ENCODE peak calls at places on chromosomes 2 and 18, in eight cellular contexts. One of them, this sample, is unnamed.

GRCh38 chr2:240250985-240251847 is 110.8 kb upstream of the OTOS start:
- DNase-seq in H1: no peak
- DNase-seq in GM23338: peak; percentile 22
- DNase-seq in K562: peak; percentile 87
- DNase-seq in GM12878: no peak
- DNase-seq in endothelial cell of umbilical vein: peak; percentile 51
- DNase-seq in HepG2: peak; percentile 94
- DNase-seq in HCT116: peak; percentile 77
- DNase-seq in this sample: no peak

GRCh38 chr2:88590998-88591613 is 36.2 kb downstream of the EIF2AK3 start:
- DNase-seq in H1: no peak
- DNase-seq in K562: peak; percentile 56
- DNase-seq in GM12878: peak; percentile 45
- DNase-seq in HCT116: peak; percentile 41
- DNase-seq in GM23338: peak; percentile 84
- DNase-seq in HepG2: peak; percentile 65
- DNase-seq in endothelial cell of umbilical vein: peak; percentile 77
- DNase-seq in this sample: no peak

GRCh38 chr2:48479923-48480322 is 50.0 kb upstream of the STON1 start:
- DNase-seq in H1: no peak
- DNase-seq in endothelial cell of umbilical vein: peak; percentile 11
- DNase-seq in GM23338: no peak
- DNase-seq in HepG2: no peak
- DNase-seq in K562: no peak
- DNase-seq in HCT116: no peak
- DNase-seq in GM12878: no peak
- DNase-seq in this sample: no peak

GRCh38 chr18:3212636-3213035 is 7.1 kb downstream of the MYOM1 start:
- DNase-seq in H1: no peak
- DNase-seq in GM12878: no peak
- DNase-seq in HepG2: no peak
- DNase-seq in K562: no peak
- DNase-seq in GM23338: no peak
- DNase-seq in HCT116: no peak
- DNase-seq in endothelial cell of umbilical vein: no peak
- DNase-seq in this sample: no peak

GRCh38 chr2:64932327-64933216 is 56.6 kb upstream of the SLC1A4 start:
- DNase-seq in K562: no peak
- DNase-seq in HepG2: no peak
- DNase-seq in HCT116: no peak
- DNase-seq in endothelial cell of umbilical vein: no peak
- DNase-seq in GM23338: no peak
- DNase-seq in H1: no peak
- DNase-seq in GM12878: peak; percentile 98
- DNase-seq in this sample: no peak

GRCh38 chr2:141392517-141393213 is 738.2 kb downstream of the LRP1B start:
- DNase-seq in GM23338: no peak
- DNase-seq in GM12878: no peak
- DNase-seq in HepG2: peak; percentile 42
- DNase-seq in K562: no peak
- DNase-seq in H1: no peak
- DNase-seq in HCT116: no peak
- DNase-seq in endothelial cell of umbilical vein: peak; percentile 62
- DNase-seq in this sample: no peak

GRCh38 chr2:5691659-5692529 is at the start of gene SOX11:
- DNase-seq in K562: no peak
- DNase-seq in endothelial cell of umbilical vein: no peak
- DNase-seq in HCT116: no peak
- DNase-seq in GM12878: no peak
- DNase-seq in GM23338: peak; percentile 97
- DNase-seq in H1: peak; percentile 74
- DNase-seq in HepG2: no peak
- DNase-seq in this sample: peak; percentile 74

GRCh38 chr18:45920367-45920766 is 46.8 kb downstream of the EPG5 start:
- DNase-seq in GM12878: no peak
- DNase-seq in H1: no peak
- DNase-seq in K562: no peak
- DNase-seq in HepG2: no peak
- DNase-seq in GM23338: no peak
- DNase-seq in HCT116: no peak
- DNase-seq in endothelial cell of umbilical vein: peak; percentile 72
- DNase-seq in this sample: no peak

GRCh38 chr2:60861736-60862135 is 19.6 kb upstream of the REL start:
- DNase-seq in GM12878: no peak
- DNase-seq in GM23338: no peak
- DNase-seq in HepG2: no peak
- DNase-seq in HCT116: no peak
- DNase-seq in endothelial cell of umbilical vein: no peak
- DNase-seq in K562: no peak
- DNase-seq in H1: no peak
- DNase-seq in this sample: no peak

GRCh38 chr2:36329746-36330145 is 25.8 kb upstream of the CRIM1 start:
- DNase-seq in GM23338: peak; percentile 16
- DNase-seq in HepG2: peak; percentile 60
- DNase-seq in GM12878: no peak
- DNase-seq in HCT116: no peak
- DNase-seq in H1: no peak
- DNase-seq in endothelial cell of umbilical vein: peak; percentile 12
- DNase-seq in K562: no peak
- DNase-seq in this sample: no peak

GRCh38 chr18:12246849-12247808 is 7.0 kb upstream of the CIDEA start:
- DNase-seq in GM23338: peak; percentile 94
- DNase-seq in endothelial cell of umbilical vein: peak; percentile 37
- DNase-seq in HepG2: peak; percentile 10
- DNase-seq in K562: peak; percentile 62
- DNase-seq in GM12878: no peak
- DNase-seq in H1: peak; percentile 44
- DNase-seq in HCT116: no peak
- DNase-seq in this sample: no peak

GRCh38 chr2:218166791-218167190 is at the start of gene CXCR1:
- DNase-seq in GM23338: no peak
- DNase-seq in GM12878: no peak
- DNase-seq in endothelial cell of umbilical vein: no peak
- DNase-seq in K562: no peak
- DNase-seq in HepG2: no peak
- DNase-seq in HCT116: no peak
- DNase-seq in H1: no peak
- DNase-seq in this sample: no peak

GRCh38 chr2:19649785-19650380 is 251.9 kb downstream of the TTC32 start:
- DNase-seq in GM23338: no peak
- DNase-seq in H1: no peak
- DNase-seq in HepG2: no peak
- DNase-seq in K562: no peak
- DNase-seq in HCT116: no peak
- DNase-seq in endothelial cell of umbilical vein: peak; percentile 22
- DNase-seq in GM12878: no peak
- DNase-seq in this sample: no peak

GRCh38 chr2:85772841-85773491 is 19.2 kb downstream of the ATOH8 start:
- DNase-seq in HepG2: no peak
- DNase-seq in H1: no peak
- DNase-seq in GM12878: no peak
- DNase-seq in K562: no peak
- DNase-seq in GM23338: no peak
- DNase-seq in HCT116: no peak
- DNase-seq in endothelial cell of umbilical vein: no peak
- DNase-seq in this sample: no peak

GRCh38 chr18:74775239-74775638 is 177.6 kb downstream of the ZNF407 start:
- DNase-seq in HCT116: no peak
- DNase-seq in GM23338: no peak
- DNase-seq in HepG2: no peak
- DNase-seq in K562: no peak
- DNase-seq in H1: no peak
- DNase-seq in endothelial cell of umbilical vein: no peak
- DNase-seq in GM12878: no peak
- DNase-seq in this sample: no peak

GRCh38 chr2:154240921-154241379 is 369.2 kb downstream of the GALNT13 start:
- DNase-seq in HepG2: no peak
- DNase-seq in H1: no peak
- DNase-seq in HCT116: no peak
- DNase-seq in GM12878: no peak
- DNase-seq in GM23338: peak; percentile 14
- DNase-seq in endothelial cell of umbilical vein: no peak
- DNase-seq in K562: no peak
- DNase-seq in this sample: no peak

GRCh38 chr2:12852135-12852534 is 135.4 kb downstream of the TRIB2 start:
- DNase-seq in GM12878: no peak
- DNase-seq in endothelial cell of umbilical vein: no peak
- DNase-seq in HCT116: no peak
- DNase-seq in HepG2: no peak
- DNase-seq in K562: no peak
- DNase-seq in H1: no peak
- DNase-seq in GM23338: no peak
- DNase-seq in this sample: no peak

GRCh38 chr18:75105551-75106254 is 103.2 kb downstream of the PTGR3 start:
- DNase-seq in HCT116: no peak
- DNase-seq in GM12878: no peak
- DNase-seq in GM23338: no peak
- DNase-seq in HepG2: no peak
- DNase-seq in endothelial cell of umbilical vein: no peak
- DNase-seq in H1: no peak
- DNase-seq in K562: no peak
- DNase-seq in this sample: no peak

GRCh38 chr2:9184319-9184807 is 22.2 kb upstream of the ASAP2 start:
- DNase-seq in HepG2: no peak
- DNase-seq in H1: no peak
- DNase-seq in HCT116: no peak
- DNase-seq in endothelial cell of umbilical vein: no peak
- DNase-seq in GM12878: no peak
- DNase-seq in GM23338: no peak
- DNase-seq in K562: no peak
- DNase-seq in this sample: no peak

GRCh38 chr2:70716131-70716766 is 51.8 kb downstream of the ADD2 start:
- DNase-seq in HCT116: no peak
- DNase-seq in endothelial cell of umbilical vein: no peak
- DNase-seq in K562: no peak
- DNase-seq in GM23338: no peak
- DNase-seq in HepG2: no peak
- DNase-seq in H1: no peak
- DNase-seq in GM12878: no peak
- DNase-seq in this sample: no peak

GRCh38 chr2:55163895-55164509 is 68.1 kb downstream of the CLHC1 start:
- DNase-seq in H1: no peak
- DNase-seq in endothelial cell of umbilical vein: peak; percentile 44
- DNase-seq in HCT116: no peak
- DNase-seq in K562: no peak
- DNase-seq in GM23338: no peak
- DNase-seq in GM12878: no peak
- DNase-seq in HepG2: no peak
- DNase-seq in this sample: no peak
- TF ChIP-seq POLR2AphosphoS5 in H1: no peak
- TF ChIP-seq POLR2AphosphoS5 in endothelial cell of umbilical vein: no peak
- TF ChIP-seq POLR2AphosphoS5 in HCT116: no peak
- TF ChIP-seq POLR2AphosphoS5 in K562: no peak
- TF ChIP-seq POLR2AphosphoS5 in GM23338: no peak
- TF ChIP-seq POLR2AphosphoS5 in GM12878: no peak
- TF ChIP-seq POLR2AphosphoS5 in HepG2: no peak
- TF ChIP-seq POLR2AphosphoS5 in this sample: no peak

DNA sequence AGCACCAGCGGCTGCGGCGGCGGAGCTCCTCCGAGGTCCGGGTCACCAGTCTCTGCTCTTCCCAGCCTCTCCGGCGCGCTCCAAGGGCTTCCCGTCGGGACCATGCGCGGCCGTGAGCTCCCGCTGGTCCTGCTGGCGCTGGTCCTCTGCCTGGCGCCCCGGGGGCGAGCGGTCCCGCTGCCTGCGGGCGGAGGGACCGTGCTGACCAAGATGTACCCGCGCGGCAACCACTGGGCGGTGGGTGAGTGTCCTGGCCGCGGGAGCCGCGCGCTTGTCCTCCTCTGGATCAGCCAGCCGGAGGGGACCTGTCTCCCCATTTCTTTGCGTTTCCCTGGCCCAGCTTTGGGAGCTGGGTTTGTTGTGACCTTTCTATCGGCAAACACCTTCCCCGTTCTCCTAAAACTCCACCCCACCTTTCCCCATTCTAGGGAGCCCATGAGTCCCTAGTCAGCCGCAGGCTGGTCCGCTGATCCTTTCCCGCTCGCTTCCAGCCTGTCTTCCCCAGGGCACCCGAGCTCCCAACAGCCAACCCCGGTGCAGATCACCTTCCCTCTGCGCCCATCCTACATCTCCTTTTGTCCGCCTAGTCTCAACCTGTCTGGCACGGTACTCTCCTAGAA is 316 bp downstream of the GRP start:
- DNase-seq in GM23338: peak; percentile 68
- DNase-seq in HCT116: no peak
- DNase-seq in H1: no peak
- DNase-seq in endothelial cell of umbilical vein: no peak
- DNase-seq in K562: no peak
- DNase-seq in GM12878: no peak
- DNase-seq in HepG2: no peak
- DNase-seq in this sample: no peak
- TF ChIP-seq EZH2 in GM23338: peak; percentile 96
- TF ChIP-seq EZH2 in HCT116: no peak
- TF ChIP-seq EZH2 in H1: no peak
- TF ChIP-seq EZH2 in endothelial cell of umbilical vein: peak; percentile 72
- TF ChIP-seq EZH2 in K562: no peak
- TF ChIP-seq EZH2 in GM12878: no peak
- TF ChIP-seq EZH2 in HepG2: peak; percentile 65
- TF ChIP-seq EZH2 in this sample: no peak

GRCh38 chr18:51153659-51154371 is 43.7 kb downstream of the MEX3C start:
- DNase-seq in GM23338: no peak
- DNase-seq in H1: no peak
- DNase-seq in GM12878: peak; percentile 62
- DNase-seq in HepG2: no peak
- DNase-seq in endothelial cell of umbilical vein: no peak
- DNase-seq in K562: no peak
- DNase-seq in HCT116: no peak
- DNase-seq in this sample: no peak
- TF ChIP-seq POLR2AphosphoS5 in GM23338: no peak
- TF ChIP-seq POLR2AphosphoS5 in H1: no peak
- TF ChIP-seq POLR2AphosphoS5 in GM12878: peak; percentile 53
- TF ChIP-seq POLR2AphosphoS5 in HepG2: no peak
- TF ChIP-seq POLR2AphosphoS5 in endothelial cell of umbilical vein: no peak
- TF ChIP-seq POLR2AphosphoS5 in K562: no peak
- TF ChIP-seq POLR2AphosphoS5 in HCT116: no peak
- TF ChIP-seq POLR2AphosphoS5 in this sample: no peak

DNA sequence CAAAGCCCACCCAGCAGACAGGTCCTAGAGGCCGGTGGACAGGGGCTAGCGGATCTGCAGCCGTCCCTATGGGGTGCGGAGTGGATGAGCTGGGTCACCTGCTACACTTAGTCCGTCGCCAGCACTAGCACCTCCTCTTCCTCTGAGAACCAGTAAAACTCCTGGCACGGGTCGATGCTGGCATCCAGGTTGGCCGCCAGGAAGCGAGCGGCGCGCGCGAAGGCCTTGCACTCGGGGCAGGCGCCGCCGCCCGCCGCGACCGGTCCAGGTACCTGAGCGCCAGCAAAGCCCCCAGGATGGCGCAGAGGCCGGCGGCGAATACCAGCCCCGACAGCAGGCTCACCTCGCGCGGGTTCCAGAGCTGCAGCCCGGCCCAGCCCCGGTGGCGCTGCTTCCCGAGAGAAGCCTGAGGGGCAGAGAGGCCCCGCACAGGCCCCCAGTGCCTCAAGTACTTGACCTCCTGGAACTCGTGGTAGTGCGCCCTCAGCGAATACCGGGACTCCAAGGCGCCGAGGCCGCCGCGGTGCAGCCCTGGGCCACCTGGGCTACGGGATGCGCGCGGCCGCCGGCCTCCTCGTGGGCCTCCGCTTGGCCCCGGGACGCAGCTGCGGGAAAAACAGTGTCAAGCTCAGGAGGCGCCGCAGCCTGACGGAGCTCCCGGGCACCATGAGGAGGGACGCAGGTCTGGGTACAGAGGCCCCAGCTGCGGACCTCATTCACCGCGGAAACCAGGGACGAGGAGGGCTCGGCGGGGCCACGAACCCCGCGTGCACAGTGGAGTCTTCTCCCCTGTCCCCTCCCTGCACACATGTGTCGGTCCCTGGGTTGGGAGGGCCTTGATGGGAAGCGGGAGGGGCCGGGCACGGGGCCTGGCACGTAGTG is 27.5 kb upstream of the ALPP start:
- DNase-seq in H1: no peak
- DNase-seq in endothelial cell of umbilical vein: no peak
- DNase-seq in GM12878: no peak
- DNase-seq in HCT116: no peak
- DNase-seq in HepG2: no peak
- DNase-seq in GM23338: peak; percentile 65
- DNase-seq in K562: no peak
- DNase-seq in this sample: no peak
- TF ChIP-seq EZH2 in H1: no peak
- TF ChIP-seq EZH2 in endothelial cell of umbilical vein: peak; percentile 98
- TF ChIP-seq EZH2 in GM12878: no peak
- TF ChIP-seq EZH2 in HCT116: no peak
- TF ChIP-seq EZH2 in HepG2: no peak
- TF ChIP-seq EZH2 in GM23338: no peak
- TF ChIP-seq EZH2 in K562: no peak
- TF ChIP-seq EZH2 in this sample: no peak

This sample was measured in SK-N-MC.